ENCODE peak calls at places on chromosomes 4 and X, in eight cellular contexts. A, C, R, V, Z, U, S and E are unnamed samples.

GRCh38 chr4:182560358-182560757 is 317.2 kb downstream of the TENM3 start:
- DNase-seq in C (no peak), A (no peak), V (no peak), Z (no peak), R (no peak), S (no peak), U (no peak), E (no peak)

GRCh38 chrX:47664737-47665136 is 5.8 kb upstream of the UXT start:
- DNase-seq in V (no peak), R (no peak), U (no peak), C (no peak), A (no peak), Z (no peak), S (no peak), E (peak; percentile 44)

GRCh38 chr4:56906534-56906933 is 1.2 kb upstream of the REST start:
- DNase-seq in Z (no peak), C (no peak), V (no peak), A (no peak), U (no peak), R (no peak), S (no peak), E (no peak)

GRCh38 chrX:9396930-9397329 is 67.9 kb upstream of the TBL1X start:
- DNase-seq in A (no peak), U (no peak), S (no peak), Z (no peak), C (no peak), V (no peak), R (no peak), E (peak; percentile 14)

GRCh38 chrX:44971674-44972073 is 98.7 kb downstream of the KDM6A start:
- DNase-seq in Z (no peak), U (no peak), V (no peak), C (no peak), R (no peak), S (no peak), A (no peak), E (no peak)

GRCh38 chr4:152572417-152573086 is 36.7 kb upstream of the FBXW7 start:
- DNase-seq in U (no peak), C (no peak), R (no peak), V (peak; percentile 55), S (no peak), Z (peak; percentile 25), A (no peak), E (peak; percentile 96)

GRCh38 chr4:105990933-105991332 is 95.7 kb downstream of the NPNT start:
- DNase-seq in V (peak; percentile 97), C (peak; percentile 20), S (peak; percentile 85), Z (peak; percentile 67), A (peak; percentile 89), R (no peak), U (peak; percentile 43), E (peak; percentile 63)

GRCh38 chr4:185878633-185879032 is 66.6 kb upstream of the SORBS2 start:
- DNase-seq in S (peak; percentile 39), Z (no peak), V (no peak), U (no peak), R (no peak), A (no peak), C (no peak), E (no peak)

GRCh38 chrX:40260123-40260751 is 162.5 kb upstream of the BCOR start:
- DNase-seq in V (no peak), R (no peak), S (no peak), C (no peak), A (no peak), U (no peak), Z (peak; percentile 27), E (peak; percentile 55)

GRCh38 chrX:5916945-5917344 is 311.7 kb downstream of the NLGN4X start:
- DNase-seq in A (no peak), U (no peak), Z (no peak), R (peak; percentile 28), S (no peak), V (no peak), C (peak; percentile 0), E (no peak)

GRCh38 chr4:95798003-95798402 is 41.9 kb upstream of the PDHA2 start:
- DNase-seq in A (no peak), S (no peak), C (no peak), U (no peak), V (no peak), Z (no peak), R (no peak), E (no peak)

GRCh38 chrX:39152106-39152649 is 350.9 kb downstream of the MID1IP1 start:
- DNase-seq in A (no peak), R (peak; percentile 51), V (no peak), C (peak; percentile 40), S (peak; percentile 16), U (no peak), Z (no peak), E (no peak)

GRCh38 chrX:9293051-9293496 is 171.8 kb upstream of the TBL1X start:
- DNase-seq in V (no peak), Z (no peak), R (no peak), A (no peak), C (no peak), U (no peak), S (no peak), E (no peak)

GRCh38 chrX:119573222-119573621 is 1.1 kb upstream of the UBE2A start:
- DNase-seq in U (no peak), R (no peak), S (no peak), Z (no peak), V (no peak), A (no peak), C (no peak), E (no peak)

GRCh38 chr4:83658806-83659205 is 122.9 kb downstream of the GPAT3 start:
- DNase-seq in V (no peak), R (no peak), U (no peak), A (no peak), Z (no peak), C (no peak), S (no peak), E (no peak)

GRCh38 chrX:15194136-15194535 is 75.7 kb downstream of the ASB9 start:
- DNase-seq in A (no peak), R (no peak), V (no peak), U (no peak), S (no peak), C (no peak), Z (no peak), E (no peak)

GRCh38 chr4:23297327-23297726 is 592.5 kb downstream of the PPARGC1A start:
- DNase-seq in R (peak; percentile 4), V (no peak), U (no peak), Z (no peak), S (no peak), C (no peak), A (no peak), E (no peak)

GRCh38 chr4:23298371-23298770 is 591.5 kb downstream of the PPARGC1A start:
- DNase-seq in U (no peak), R (no peak), C (no peak), A (no peak), S (no peak), V (no peak), Z (no peak), E (no peak)
- H3K4me3 ChIP-seq in U (no peak overlapping the region), R (no peak overlapping the region), C (no peak overlapping the region), A (no peak overlapping the region), S (no peak overlapping the region), V (no peak overlapping the region), Z (no peak overlapping the region), E (no peak overlapping the region)

GRCh38 chr4:6912412-6912811 is 2.8 kb downstream of the TBC1D14 start:
- DNase-seq in A (peak; percentile 61), U (no peak), Z (peak; percentile 77), R (peak; percentile 65), C (no peak), V (no peak), S (no peak), E (no peak)

GRCh38 chr4:6909970-6910339 is 329 bp downstream of the TBC1D14 start:
- DNase-seq in Z (no peak), R (no peak), U (no peak), V (no peak), A (no peak), C (peak; percentile 53), S (peak; percentile 56), E (no peak)

GRCh38 chr4:6909113-6909969 is at the start of gene TBC1D14:
- DNase-seq in R (peak; percentile 89), V (peak; percentile 81), S (peak; percentile 89), Z (peak; percentile 91), U (no peak), A (peak; percentile 95), C (peak; percentile 92), E (peak; percentile 83)

GRCh38 chr4:6910340-6910959 is 824 bp downstream of the TBC1D14 start:
- DNase-seq in R (no peak), C (no peak), S (no peak), V (no peak), Z (peak; percentile 62), A (peak; percentile 68), U (no peak), E (no peak)

DNA sequence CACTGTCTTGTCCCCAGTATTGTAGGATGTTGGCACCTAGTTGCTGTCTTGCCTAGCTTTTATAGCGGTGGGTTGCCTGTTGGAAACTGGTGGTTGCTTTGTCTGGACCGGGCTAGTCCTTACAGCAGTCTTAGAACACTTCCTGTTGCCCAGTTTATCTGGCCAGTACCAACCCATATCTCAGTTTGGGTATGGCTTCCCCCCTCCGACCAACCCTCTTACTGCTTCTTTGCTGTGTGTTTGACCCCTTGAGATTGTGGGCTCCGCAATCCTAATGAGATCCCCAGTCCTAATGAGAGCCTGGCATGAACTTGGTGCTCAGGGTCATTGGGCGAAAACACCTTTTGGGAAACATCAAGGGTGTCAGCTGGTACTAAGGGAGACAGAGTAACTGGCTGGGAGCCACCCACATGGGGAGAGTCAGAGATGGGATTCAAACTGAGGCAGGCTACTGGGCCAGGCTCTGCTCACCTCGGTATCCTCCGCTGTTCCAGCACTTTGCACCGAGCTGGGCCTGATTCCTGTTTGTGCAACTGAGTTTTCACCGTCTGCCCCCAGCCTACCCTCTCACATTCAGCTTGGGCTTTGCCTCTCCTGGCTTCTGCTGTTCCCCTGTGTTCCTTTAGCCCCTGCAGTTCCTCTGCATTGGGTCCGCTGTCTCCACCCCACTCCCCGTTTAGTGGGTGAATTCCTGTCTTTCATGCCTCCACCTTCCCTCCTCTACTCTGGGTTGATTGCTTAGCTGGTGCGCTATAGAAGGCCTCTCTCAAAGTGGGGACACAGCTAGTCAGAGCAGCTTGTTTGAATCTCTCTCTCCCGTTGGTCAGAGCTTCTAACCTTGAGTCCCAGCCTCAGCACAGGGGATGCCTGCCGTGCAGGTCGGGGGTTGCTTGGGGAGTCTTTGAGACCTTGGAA is 1.6 kb downstream of the TBC1D14 start:
- DNase-seq in U (no peak), V (no peak), A (peak; percentile 54), S (no peak), C (no peak), R (peak; percentile 36), Z (no peak), E (no peak)
- TF ChIP-seq CTCF in U (no peak), V (no peak), A (no peak), S (no peak), C (no peak), R (no peak), Z (no peak), E (no peak)

DNA sequence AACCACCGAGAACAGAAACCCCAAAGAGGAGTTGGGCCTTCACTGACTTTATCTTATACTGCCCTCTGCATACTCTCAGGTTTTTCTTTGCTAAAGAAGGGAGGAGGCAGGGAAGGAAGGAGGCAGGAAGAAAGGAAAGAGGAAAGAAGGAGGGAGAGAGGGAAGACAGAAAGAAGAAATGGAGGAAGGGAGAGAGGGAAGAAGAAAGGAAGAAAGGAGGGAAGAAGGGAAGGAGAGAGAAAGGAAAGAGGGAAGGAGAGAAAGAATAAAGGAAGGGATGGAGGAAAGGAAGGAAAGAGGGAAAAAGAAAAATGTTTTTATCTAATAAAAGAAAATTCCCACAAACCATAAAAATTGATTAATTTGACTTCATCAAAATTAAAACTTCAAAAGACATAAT is 294.6 kb downstream of the PTTG2 start:
- DNase-seq in A (no peak), U (no peak), S (no peak), Z (no peak), C (no peak), V (no peak), R (no peak), E (no peak)
- H3K4me3 ChIP-seq in A (no peak overlapping the region), U (no peak overlapping the region), S (no peak overlapping the region), Z (no peak overlapping the region), C (no peak overlapping the region), V (no peak overlapping the region), R (no peak overlapping the region), E (no peak overlapping the region)

GRCh38 chr4:172892300-172892699 is 276.3 kb upstream of the GALNT7 start:
- DNase-seq in S (no peak), C (peak; percentile 48), V (peak; percentile 25), A (no peak), U (peak; percentile 3), Z (no peak), R (peak; percentile 24), E (peak; percentile 28)
- TF ChIP-seq CTCF in S (no peak), C (peak; percentile 65), V (peak; percentile 94), A (no peak), U (peak; percentile 74), Z (peak; percentile 44), R (peak; percentile 85), E (peak; percentile 69)